ENCODE peak calls at places on chromosomes 16 and 17, in seven cellular contexts. H is GM06990, I is foreskin fibroblast, S is cardiac fibroblast, M is kidney epithelial cell, V is HFF-Myc, W is fibroblast of the aortic adventitia. D is an unnamed sample.
A peak's percentile ranks its signal among the peaks of the same experiment; 100 is the strongest.

GRCh38 chr17:69533481-69534234 is 119.2 kb downstream of the MAP2K6 start:
- DNase-seq in I (no peak), M (no peak), S (no peak), W (no peak), H (no peak), V (no peak), D (no peak)

GRCh38 chr17:3843935-3844516 is 2.0 kb downstream of the NCBP3 start:
- DNase-seq in V (no peak), S (peak; percentile 55), M (no peak), I (peak; percentile 59), W (peak; percentile 34), H (no peak), D (no peak)

GRCh38 chr17:78988152-78988551 is 8.4 kb upstream of the LGALS3BP start:
- DNase-seq in W (no peak), H (no peak), V (no peak), M (no peak), S (peak; percentile 71), I (no peak), D (no peak)

GRCh38 chr16:67917140-67917851 is 14.4 kb downstream of the CTRL start:
- DNase-seq in V (no peak), H (no peak), M (no peak), W (peak; percentile 42), I (peak; percentile 62), S (peak; percentile 38), D (no peak)

GRCh38 chr17:8332688-8333087 is 7.0 kb upstream of the ODF4 start:
- DNase-seq in H (no peak), I (no peak), M (no peak), V (no peak), S (no peak), W (no peak), D (no peak)

GRCh38 chr17:78716814-78717393 is 65.2 kb downstream of the CYTH1 start:
- DNase-seq in M (no peak), V (no peak), W (peak; percentile 55), I (peak; percentile 76), H (no peak), S (peak; percentile 54), D (no peak)

GRCh38 chr17:8160741-8161221 is 2.0 kb downstream of the VAMP2 start:
- DNase-seq in I (no peak), W (no peak), M (no peak), V (no peak), H (no peak), S (no peak), D (no peak)

GRCh38 chr17:7293821-7294613 is 422 bp downstream of the YBX2 start:
- DNase-seq in V (no peak), I (no peak), W (no peak), M (no peak), S (no peak), H (no peak), D (no peak)

GRCh38 chr17:50218771-50219315 is 17.4 kb upstream of the COL1A1 start:
- DNase-seq in I (peak; percentile 93), W (peak; percentile 97), V (no peak), M (peak; percentile 86), S (peak; percentile 92), H (no peak), D (no peak)

GRCh38 chr17:5706835-5707234 is 122.5 kb upstream of the NLRP1 start:
- DNase-seq in W (peak; percentile 77), V (peak; percentile 29), H (peak; percentile 27), S (peak; percentile 63), I (peak; percentile 82), M (no peak), D (peak; percentile 74)

GRCh38 chr17:20120835-20121234 is 111.7 kb downstream of the SPECC1 start:
- DNase-seq in I (no peak), W (no peak), V (no peak), M (no peak), S (no peak), H (no peak), D (no peak)

GRCh38 chr16:55236655-55237054 is 87.3 kb upstream of the IRX6 start:
- DNase-seq in V (no peak), W (no peak), S (no peak), H (no peak), I (no peak), M (no peak), D (no peak)

GRCh38 chr16:73063854-73064226 is 15.9 kb upstream of the ZFHX3 start:
- DNase-seq in W (no peak), V (no peak), S (no peak), M (no peak), H (no peak), I (no peak), D (no peak)

GRCh38 chr17:17723354-17724261 is 42.4 kb downstream of the RAI1 start:
- DNase-seq in H (peak; percentile 61), I (peak; percentile 88), V (no peak), W (peak; percentile 77), M (no peak), S (peak; percentile 74), D (peak; percentile 79)

GRCh38 chr16:79966226-79966625 is 365.7 kb upstream of the MAF start:
- DNase-seq in I (no peak), M (no peak), S (no peak), W (no peak), V (no peak), H (no peak), D (no peak)

GRCh38 chr17:13106171-13106570 is 88.3 kb upstream of the ELAC2 start:
- DNase-seq in W (no peak), M (no peak), V (no peak), H (no peak), I (no peak), S (no peak), D (no peak)

GRCh38 chr16:67537270-67537635 is 8.6 kb downstream of the RIPOR1 start:
- DNase-seq in V (no peak), I (peak; percentile 83), M (no peak), H (no peak), S (peak; percentile 71), W (no peak), D (no peak)

GRCh38 chr17:74512624-74513084 is 18.6 kb downstream of the CD300LB start:
- DNase-seq in I (no peak), M (peak; percentile 65), V (no peak), W (peak; percentile 18), S (peak; percentile 29), H (no peak), D (peak; percentile 24)

GRCh38 chr16:67163164-67163902 is 1.2 kb upstream of the HSF4 start:
- DNase-seq in W (peak; percentile 56), V (no peak), S (no peak), H (peak; percentile 78), I (peak; percentile 83), M (no peak), D (no peak)

GRCh38 chr17:39671651-39672521 is 3.6 kb downstream of the PNMT start:
- DNase-seq in W (peak; percentile 35), S (peak; percentile 50), H (no peak), M (no peak), V (no peak), I (peak; percentile 70), D (no peak)
- TF ChIP-seq CTCF in W (peak; percentile 62), S (peak; percentile 60), H (peak; percentile 65), M (peak; percentile 79), V (peak; percentile 70), I (peak; percentile 73), D (peak; percentile 72)

GRCh38 chr16:57721356-57721755 is 14.2 kb upstream of the KATNB1 start:
- DNase-seq in V (no peak), W (no peak), H (no peak), S (no peak), I (no peak), M (no peak), D (no peak)

GRCh38 chr16:57723170-57723569 is 12.4 kb upstream of the KATNB1 start:
- DNase-seq in I (peak; percentile 16), W (no peak), M (no peak), S (peak; percentile 13), V (no peak), H (no peak), D (no peak)

GRCh38 chr16:57720142-57720575 is 15.4 kb upstream of the KATNB1 start:
- DNase-seq in M (no peak), V (peak; percentile 19), H (no peak), I (peak; percentile 74), W (peak; percentile 56), S (peak; percentile 75), D (no peak)

GRCh38 chr16:57722651-57723050 is 12.9 kb upstream of the KATNB1 start:
- DNase-seq in I (no peak), W (no peak), V (no peak), M (no peak), H (no peak), S (no peak), D (no peak)

GRCh38 chr16:57721765-57722499 is 13.6 kb upstream of the KATNB1 start:
- DNase-seq in S (no peak), I (no peak), V (no peak), H (no peak), W (no peak), M (no peak), D (no peak)
- TF ChIP-seq CTCF in S (no peak), I (no peak), V (no peak), H (no peak), W (no peak), M (no peak), D (no peak)

DNA sequence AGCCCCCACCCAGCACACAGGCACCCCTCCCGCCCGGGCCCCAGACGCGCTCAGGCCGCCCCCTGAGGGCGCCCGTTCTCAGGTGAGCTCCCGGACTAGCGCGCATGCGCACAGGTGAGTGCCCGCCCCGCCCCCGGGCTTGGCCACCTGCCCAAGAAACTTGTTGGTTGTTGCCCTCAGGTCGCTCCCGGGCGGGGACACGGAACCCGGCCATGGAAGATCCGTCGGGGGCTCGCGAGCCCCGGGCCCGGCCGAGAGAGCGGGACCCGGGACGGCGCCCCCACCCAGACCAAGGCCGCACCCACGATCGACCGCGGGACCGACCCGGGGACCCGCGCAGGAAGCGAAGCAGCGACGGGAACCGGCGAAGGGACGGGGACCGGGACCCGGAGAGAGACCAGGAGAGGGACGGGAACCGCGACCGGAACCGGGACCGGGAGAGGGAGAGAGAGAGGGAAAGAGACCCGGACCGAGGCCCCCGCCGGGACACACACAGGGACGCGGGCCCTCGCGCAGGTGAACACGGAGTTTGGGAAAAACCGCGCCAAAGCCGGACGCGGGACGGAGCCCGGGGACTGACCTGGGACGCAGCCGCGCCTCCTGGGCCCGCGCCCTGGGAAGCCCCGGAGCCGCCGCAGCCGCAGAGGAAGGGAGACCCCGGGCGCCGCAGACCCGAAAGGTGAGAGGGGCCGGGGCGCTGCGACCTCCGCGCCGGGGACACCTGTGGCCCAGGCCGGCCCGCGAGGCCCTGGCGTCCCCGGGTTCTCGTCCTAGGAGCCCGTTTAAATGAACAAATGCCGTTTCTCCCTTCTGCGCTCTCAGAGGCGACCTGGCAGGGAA is at the start of gene MARVELD3:
- DNase-seq in I (no peak), H (peak; percentile 35), V (no peak), W (no peak), S (no peak), M (no peak), D (peak; percentile 90)
- TF ChIP-seq CTCF in I (no peak), H (peak; percentile 24), V (no peak), W (no peak), S (no peak), M (no peak), D (no peak)

DNA sequence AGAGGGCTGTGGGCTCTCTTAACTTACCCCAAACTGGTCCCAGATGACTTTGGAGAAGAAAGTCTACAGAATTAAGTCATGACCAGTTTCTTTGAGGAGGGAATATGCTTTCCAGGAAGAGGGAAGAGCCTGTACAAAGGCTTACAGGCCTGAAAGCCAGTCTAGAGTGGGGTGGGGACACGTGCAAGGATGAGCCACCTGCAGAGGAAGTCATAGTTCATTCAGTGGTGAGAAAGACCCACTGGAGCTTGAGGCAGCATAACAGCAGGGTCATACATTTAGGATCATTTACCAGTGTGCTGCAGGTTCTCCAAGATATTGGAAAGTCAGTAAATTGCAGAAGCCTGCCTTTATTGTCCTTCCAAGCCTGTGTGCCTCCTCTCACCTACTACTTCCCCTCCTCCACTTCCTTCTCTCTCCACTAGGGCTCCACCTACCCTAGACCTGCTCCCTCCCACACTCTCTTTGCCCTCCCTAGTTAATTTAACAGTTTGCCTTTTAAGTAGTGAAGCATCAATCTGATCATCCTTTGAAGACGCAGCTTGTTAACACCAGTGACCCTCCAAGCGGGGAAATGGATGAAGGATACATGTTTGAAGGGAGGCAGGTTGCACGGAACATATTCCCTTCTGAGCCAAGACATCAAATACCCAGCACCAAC is 40.2 kb downstream of the CDRT15 start:
- DNase-seq in M (no peak), I (no peak), S (no peak), H (no peak), W (no peak), V (no peak), D (no peak)
- TF ChIP-seq CTCF in M (no peak), I (no peak), S (peak; percentile 14), H (peak; percentile 36), W (no peak), V (peak; percentile 33), D (peak; percentile 53)

D was measured in type B pancreatic cell.